ENCODE peak calls at places on chromosome 5, in nine cellular contexts. L is uterus, W is lower leg skin, Z is pancreas, C is IMR-90, O is suprapubic skin, E is fibroblast of pulmonary artery, P is astrocyte, D is progenitor cell of endocrine pancreas. B is an unnamed sample.

GRCh38 chr5:107670927-107671741 is at the start of gene EFNA5:
- DNase-seq in P (peak), W (peak), L (no peak), C (peak), O (peak), E (peak), D (peak), Z (peak), B (peak)

GRCh38 chr5:157689942-157690689 is 18.8 kb downstream of the C5orf52 start:
- DNase-seq in E (no peak), C (no peak), Z (no peak), L (no peak), P (no peak), O (no peak), D (no peak), W (no peak), B (peak)

GRCh38 chr5:158010831-158011230 is 151.9 kb upstream of the CLINT1 start:
- DNase-seq in D (no peak), L (no peak), E (no peak), O (no peak), Z (no peak), W (no peak), P (no peak), C (no peak), B (no peak)

GRCh38 chr5:9188131-9188530 is 357.7 kb downstream of the SEMA5A start:
- DNase-seq in W (no peak), C (peak), D (no peak), L (no peak), Z (no peak), O (no peak), P (peak), E (peak), B (no peak)

GRCh38 chr5:139684881-139685749 is 37.0 kb downstream of the CXXC5 start:
- DNase-seq in O (no peak), P (no peak), D (no peak), L (no peak), E (no peak), W (no peak), C (no peak), Z (peak), B (no peak)

GRCh38 chr5:67262202-67262601 is 65.6 kb upstream of the CD180 start:
- DNase-seq in D (no peak), O (no peak), E (no peak), C (no peak), Z (no peak), P (no peak), L (no peak), W (no peak), B (no peak)

GRCh38 chr5:54024466-54024865 is 285.9 kb downstream of the ARL15 start:
- DNase-seq in O (no peak), P (peak), D (no peak), L (no peak), C (peak), W (no peak), E (peak), Z (no peak), B (no peak)

GRCh38 chr5:175202461-175203065 is 241.4 kb downstream of the DRD1 start:
- DNase-seq in W (no peak), P (peak), E (peak), C (peak), L (no peak), Z (no peak), O (no peak), D (no peak), B (no peak)

GRCh38 chr5:181042036-181042435 is 2.0 kb downstream of the BTNL9 start:
- DNase-seq in E (no peak), P (no peak), O (peak), W (no peak), C (no peak), Z (peak), L (no peak), D (no peak), B (peak)

GRCh38 chr5:59275170-59275536 is 618.4 kb downstream of the PDE4D start:
- DNase-seq in P (no peak), W (no peak), E (no peak), O (no peak), C (no peak), Z (no peak), L (no peak), D (no peak), B (no peak)

GRCh38 chr5:141848771-141849370 is 29.3 kb downstream of the PCDH1 start:
- DNase-seq in O (no peak), Z (peak), D (peak), E (peak), C (peak), W (peak), P (peak), L (peak), B (no peak)

GRCh38 chr5:6370580-6370979 is 7.8 kb downstream of the MED10 start:
- DNase-seq in L (no peak), Z (no peak), E (no peak), O (no peak), C (no peak), W (no peak), D (no peak), P (no peak), B (peak)

GRCh38 chr5:74477761-74478160 is 162.8 kb downstream of the ENC1 start:
- DNase-seq in L (no peak), Z (no peak), E (no peak), W (no peak), C (no peak), P (no peak), O (no peak), D (no peak), B (no peak)

GRCh38 chr5:74477082-74477453 is 163.5 kb downstream of the ENC1 start:
- DNase-seq in O (no peak), W (no peak), C (no peak), P (no peak), Z (no peak), D (no peak), L (no peak), E (no peak), B (no peak)

GRCh38 chr5:74478328-74478727 is 162.2 kb downstream of the ENC1 start:
- DNase-seq in L (no peak), C (no peak), P (no peak), W (no peak), Z (no peak), D (no peak), E (no peak), O (no peak), B (no peak)

DNA sequence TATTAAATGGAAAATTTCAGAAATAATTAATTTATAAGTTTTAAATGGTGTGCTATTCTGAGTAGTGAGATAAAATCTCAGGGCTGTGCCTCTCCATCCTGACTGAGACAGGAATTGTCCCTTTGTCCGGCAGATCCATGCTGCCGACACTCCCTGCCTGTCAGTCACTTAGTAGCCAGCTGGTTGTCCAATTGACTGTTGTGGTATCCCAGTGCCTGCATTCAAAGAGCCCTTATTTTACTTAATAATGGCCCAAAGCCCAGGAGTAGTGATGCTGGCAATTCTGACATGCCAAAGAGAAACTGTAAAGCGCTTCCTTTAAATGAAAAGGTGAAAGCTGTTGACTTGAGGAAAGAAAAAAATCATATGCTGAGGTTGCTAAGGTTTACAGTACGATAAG is 157.5 kb downstream of the ENC1 start:
- DNase-seq in C (no peak), O (no peak), D (no peak), P (no peak), E (no peak), L (no peak), Z (no peak), W (no peak), B (no peak)
- TF ChIP-seq CTCF in C (no peak), O (no peak), D (no peak), P (no peak), E (no peak), L (no peak), Z (no peak), W (no peak), B (no peak)

GRCh38 chr5:93580387-93581100 is 475 bp downstream of the NR2F1-AS1 start:
- DNase-seq in P (no peak), Z (peak), C (peak), W (no peak), E (peak), D (no peak), L (no peak), O (no peak), B (no peak)
- TF ChIP-seq CTCF in P (no peak), Z (no peak), C (no peak), W (no peak), E (no peak), D (no peak), L (no peak), O (no peak), B (no peak)

DNA sequence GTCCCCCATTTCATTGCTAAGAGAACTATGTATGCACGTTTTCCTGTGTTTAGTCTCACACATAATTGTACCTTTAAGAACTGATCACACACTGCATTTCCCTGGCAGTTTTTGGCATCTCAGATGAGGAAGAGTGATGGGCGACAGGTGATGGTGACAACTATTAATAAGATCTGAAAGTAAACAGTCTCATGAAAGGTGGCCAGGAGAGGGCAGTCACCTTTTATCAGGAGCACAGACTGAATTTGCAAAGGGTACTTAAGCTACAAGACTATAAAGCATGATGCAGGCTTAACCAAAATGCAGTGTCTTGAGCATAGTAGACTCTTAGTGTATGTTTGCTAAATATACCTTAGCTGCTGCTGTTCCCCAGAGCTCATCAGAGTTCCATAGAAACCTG is 91.5 kb downstream of the GHR start:
- DNase-seq in Z (no peak), L (no peak), E (no peak), C (no peak), D (no peak), P (no peak), W (no peak), O (no peak), B (no peak)
- TF ChIP-seq CTCF in Z (no peak), L (no peak), E (no peak), C (no peak), D (no peak), P (no peak), W (no peak), O (no peak), B (no peak)

GRCh38 chr5:34447424-34447823 is 208.7 kb upstream of the RAI14 start:
- DNase-seq in E (no peak), C (no peak), D (peak), Z (no peak), O (no peak), L (no peak), W (no peak), P (no peak), B (no peak)
- TF ChIP-seq CTCF in E (no peak), C (no peak), D (no peak), Z (no peak), O (no peak), L (no peak), W (no peak), P (no peak), B (no peak)

DNA sequence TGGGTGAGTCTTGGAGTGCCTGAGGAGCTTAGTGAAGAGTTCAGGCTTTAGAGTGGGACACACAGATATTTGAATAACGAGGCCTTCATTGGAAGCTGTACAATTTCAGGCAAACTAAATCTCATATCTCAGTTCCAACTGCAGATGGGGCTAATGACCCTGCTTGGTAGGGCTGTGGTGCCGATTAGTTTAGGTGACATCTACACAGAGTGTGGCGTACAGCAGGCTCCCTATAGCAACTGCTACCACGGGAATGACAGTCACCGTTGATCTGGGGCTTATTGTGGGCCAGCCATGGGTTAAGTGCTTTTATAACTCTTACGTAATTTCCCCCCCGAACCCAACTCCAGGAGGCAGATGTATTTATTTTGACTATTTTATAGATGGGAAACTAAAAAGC is 70.8 kb downstream of the FAT2 start:
- DNase-seq in P (no peak), C (no peak), L (no peak), E (no peak), W (no peak), Z (no peak), O (no peak), D (no peak), B (no peak)
- TF ChIP-seq CTCF in P (no peak), C (peak), L (no peak), E (no peak), W (no peak), Z (no peak), O (no peak), D (no peak), B (peak)

GRCh38 chr5:132264546-132265335 is 7.2 kb downstream of the PDLIM4 start:
- DNase-seq in L (peak), E (no peak), O (no peak), C (no peak), Z (no peak), W (peak), D (no peak), P (no peak), B (peak)

GRCh38 chr5:132261881-132262845 is 4.7 kb downstream of the PDLIM4 start:
- DNase-seq in Z (no peak), P (no peak), W (peak), O (no peak), C (no peak), D (no peak), L (no peak), E (no peak), B (peak)

GRCh38 chr5:132262882-132263547 is 5.5 kb downstream of the PDLIM4 start:
- DNase-seq in E (no peak), O (no peak), D (no peak), C (no peak), W (no peak), Z (no peak), P (no peak), L (no peak), B (peak)

GRCh38 chr5:132265336-132266030 is 8.0 kb downstream of the PDLIM4 start:
- DNase-seq in L (peak), P (peak), O (peak), C (peak), Z (no peak), E (peak), W (peak), D (no peak), B (peak)

GRCh38 chr5:132263548-132264261 is 6.2 kb downstream of the PDLIM4 start:
- DNase-seq in P (peak), C (peak), L (peak), E (peak), W (peak), Z (no peak), O (no peak), D (no peak), B (peak)
- TF ChIP-seq CTCF in P (peak), C (peak), L (no peak), E (peak), W (no peak), Z (no peak), O (no peak), D (no peak), B (no peak)

GRCh38 chr5:179132586-179133355 is 72.6 kb downstream of the ZNF354C start:
- DNase-seq in Z (no peak), P (no peak), D (no peak), L (no peak), E (no peak), C (peak), W (no peak), O (no peak), B (no peak)
- TF ChIP-seq CTCF in Z (no peak), P (no peak), D (no peak), L (no peak), E (no peak), C (no peak), W (no peak), O (no peak), B (no peak)

B was measured in osteocyte.